ENCODE peak calls at places on chromosomes 2 and 18, in seven cellular contexts. One of them, this sample, is unnamed.

GRCh38 chr2:217900780-217901360 is 101.9 kb downstream of the TNS1 start:
- DNase-seq in right cardiac atrium: no peak
- DNase-seq in esophagus muscularis mucosa: no peak
- DNase-seq in transverse colon: no peak
- DNase-seq in naive thymus-derived CD4-positive, alpha-beta T cell: no peak
- DNase-seq in ovary: no peak
- DNase-seq in A673: no peak
- DNase-seq in this sample: no peak

GRCh38 chr2:148013879-148014278 is 6.7 kb downstream of the ORC4 start:
- DNase-seq in naive thymus-derived CD4-positive, alpha-beta T cell: no peak
- DNase-seq in A673: no peak
- DNase-seq in right cardiac atrium: no peak
- DNase-seq in ovary: no peak
- DNase-seq in transverse colon: no peak
- DNase-seq in esophagus muscularis mucosa: no peak
- DNase-seq in this sample: no peak

GRCh38 chr2:64222351-64222750 is 78.1 kb upstream of the PELI1 start:
- DNase-seq in A673: no peak
- DNase-seq in right cardiac atrium: no peak
- DNase-seq in esophagus muscularis mucosa: no peak
- DNase-seq in ovary: no peak
- DNase-seq in transverse colon: no peak
- DNase-seq in naive thymus-derived CD4-positive, alpha-beta T cell: no peak
- DNase-seq in this sample: no peak

GRCh38 chr18:59801576-59801975 is 98.2 kb upstream of the PMAIP1 start:
- DNase-seq in ovary: no peak
- DNase-seq in transverse colon: no peak
- DNase-seq in A673: no peak
- DNase-seq in naive thymus-derived CD4-positive, alpha-beta T cell: no peak
- DNase-seq in esophagus muscularis mucosa: no peak
- DNase-seq in right cardiac atrium: no peak
- DNase-seq in this sample: no peak

GRCh38 chr2:10721344-10722251 is at the start of gene ATP6V1C2:
- DNase-seq in ovary: no peak
- DNase-seq in naive thymus-derived CD4-positive, alpha-beta T cell: no peak
- DNase-seq in right cardiac atrium: peak; percentile 54
- DNase-seq in A673: no peak
- DNase-seq in esophagus muscularis mucosa: no peak
- DNase-seq in transverse colon: peak; percentile 78
- DNase-seq in this sample: peak; percentile 82

GRCh38 chr18:10320848-10321247 is 133.6 kb upstream of the APCDD1 start:
- DNase-seq in ovary: no peak
- DNase-seq in naive thymus-derived CD4-positive, alpha-beta T cell: no peak
- DNase-seq in esophagus muscularis mucosa: no peak
- DNase-seq in right cardiac atrium: no peak
- DNase-seq in A673: no peak
- DNase-seq in transverse colon: no peak
- DNase-seq in this sample: no peak

GRCh38 chr2:176114120-176114929 is 2.3 kb upstream of the HOXD10 start:
- DNase-seq in transverse colon: no peak
- DNase-seq in naive thymus-derived CD4-positive, alpha-beta T cell: no peak
- DNase-seq in ovary: no peak
- DNase-seq in esophagus muscularis mucosa: no peak
- DNase-seq in A673: peak; percentile 34
- DNase-seq in right cardiac atrium: no peak
- DNase-seq in this sample: no peak

GRCh38 chr2:48948400-48949110 is 193.0 kb upstream of the LHCGR start:
- DNase-seq in right cardiac atrium: no peak
- DNase-seq in transverse colon: no peak
- DNase-seq in esophagus muscularis mucosa: peak; percentile 83
- DNase-seq in naive thymus-derived CD4-positive, alpha-beta T cell: no peak
- DNase-seq in ovary: no peak
- DNase-seq in A673: no peak
- DNase-seq in this sample: no peak

GRCh38 chr18:11052800-11053199 is 96.6 kb downstream of the PIEZO2 start:
- DNase-seq in naive thymus-derived CD4-positive, alpha-beta T cell: no peak
- DNase-seq in ovary: no peak
- DNase-seq in right cardiac atrium: no peak
- DNase-seq in esophagus muscularis mucosa: no peak
- DNase-seq in A673: no peak
- DNase-seq in transverse colon: no peak
- DNase-seq in this sample: no peak

GRCh38 chr2:101418704-101419663 is 31.7 kb upstream of the CREG2 start:
- DNase-seq in esophagus muscularis mucosa: no peak
- DNase-seq in transverse colon: peak; percentile 44
- DNase-seq in A673: peak; percentile 73
- DNase-seq in ovary: peak; percentile 60
- DNase-seq in right cardiac atrium: peak; percentile 58
- DNase-seq in naive thymus-derived CD4-positive, alpha-beta T cell: peak; percentile 71
- DNase-seq in this sample: peak; percentile 74

GRCh38 chr18:61676763-61677434 is 215.9 kb downstream of the RNF152 start:
- DNase-seq in esophagus muscularis mucosa: no peak
- DNase-seq in naive thymus-derived CD4-positive, alpha-beta T cell: no peak
- DNase-seq in ovary: no peak
- DNase-seq in right cardiac atrium: no peak
- DNase-seq in A673: no peak
- DNase-seq in transverse colon: no peak
- DNase-seq in this sample: no peak

GRCh38 chr2:88283886-88284511 is 113.9 kb downstream of the THNSL2 start:
- DNase-seq in transverse colon: no peak
- DNase-seq in ovary: no peak
- DNase-seq in A673: no peak
- DNase-seq in naive thymus-derived CD4-positive, alpha-beta T cell: no peak
- DNase-seq in esophagus muscularis mucosa: no peak
- DNase-seq in right cardiac atrium: peak; percentile 25
- DNase-seq in this sample: no peak

GRCh38 chr2:36461039-36461681 is 105.6 kb downstream of the CRIM1 start:
- DNase-seq in right cardiac atrium: no peak
- DNase-seq in A673: peak; percentile 90
- DNase-seq in naive thymus-derived CD4-positive, alpha-beta T cell: no peak
- DNase-seq in ovary: no peak
- DNase-seq in transverse colon: no peak
- DNase-seq in esophagus muscularis mucosa: peak; percentile 62
- DNase-seq in this sample: no peak

GRCh38 chr18:56901919-56902318 is 245.0 kb upstream of the BOD1L2 start:
- DNase-seq in A673: no peak
- DNase-seq in right cardiac atrium: no peak
- DNase-seq in ovary: no peak
- DNase-seq in transverse colon: no peak
- DNase-seq in naive thymus-derived CD4-positive, alpha-beta T cell: no peak
- DNase-seq in esophagus muscularis mucosa: no peak
- DNase-seq in this sample: no peak

GRCh38 chr2:63023444-63023843 is 27.2 kb upstream of the OTX1 start:
- DNase-seq in naive thymus-derived CD4-positive, alpha-beta T cell: no peak
- DNase-seq in A673: peak; percentile 84
- DNase-seq in transverse colon: no peak
- DNase-seq in esophagus muscularis mucosa: no peak
- DNase-seq in right cardiac atrium: no peak
- DNase-seq in ovary: no peak
- DNase-seq in this sample: peak; percentile 58

GRCh38 chr2:220365023-220365422 is 737.6 kb downstream of the SLC4A3 start:
- DNase-seq in naive thymus-derived CD4-positive, alpha-beta T cell: no peak
- DNase-seq in right cardiac atrium: no peak
- DNase-seq in A673: no peak
- DNase-seq in transverse colon: no peak
- DNase-seq in esophagus muscularis mucosa: no peak
- DNase-seq in ovary: no peak
- DNase-seq in this sample: no peak

GRCh38 chr18:9792565-9793226 is 84.6 kb downstream of the RAB31 start:
- DNase-seq in esophagus muscularis mucosa: no peak
- DNase-seq in transverse colon: no peak
- DNase-seq in A673: peak; percentile 28
- DNase-seq in ovary: no peak
- DNase-seq in right cardiac atrium: peak; percentile 62
- DNase-seq in naive thymus-derived CD4-positive, alpha-beta T cell: no peak
- DNase-seq in this sample: peak; percentile 63

GRCh38 chr18:62558015-62558663 is 35.3 kb downstream of the ZCCHC2 start:
- DNase-seq in transverse colon: no peak
- DNase-seq in ovary: no peak
- DNase-seq in right cardiac atrium: no peak
- DNase-seq in esophagus muscularis mucosa: no peak
- DNase-seq in A673: no peak
- DNase-seq in naive thymus-derived CD4-positive, alpha-beta T cell: no peak
- DNase-seq in this sample: no peak

GRCh38 chr18:57803119-57803969 is at the start of gene ATP8B1:
- DNase-seq in A673: peak; percentile 57
- DNase-seq in esophagus muscularis mucosa: no peak
- DNase-seq in naive thymus-derived CD4-positive, alpha-beta T cell: no peak
- DNase-seq in ovary: peak; percentile 59
- DNase-seq in transverse colon: peak; percentile 96
- DNase-seq in right cardiac atrium: peak; percentile 93
- DNase-seq in this sample: peak; percentile 32

GRCh38 chr2:183455056-183455455 is 330.8 kb downstream of the NUP35 start:
- DNase-seq in naive thymus-derived CD4-positive, alpha-beta T cell: no peak
- DNase-seq in A673: no peak
- DNase-seq in ovary: no peak
- DNase-seq in transverse colon: no peak
- DNase-seq in right cardiac atrium: no peak
- DNase-seq in esophagus muscularis mucosa: no peak
- DNase-seq in this sample: no peak

DNA sequence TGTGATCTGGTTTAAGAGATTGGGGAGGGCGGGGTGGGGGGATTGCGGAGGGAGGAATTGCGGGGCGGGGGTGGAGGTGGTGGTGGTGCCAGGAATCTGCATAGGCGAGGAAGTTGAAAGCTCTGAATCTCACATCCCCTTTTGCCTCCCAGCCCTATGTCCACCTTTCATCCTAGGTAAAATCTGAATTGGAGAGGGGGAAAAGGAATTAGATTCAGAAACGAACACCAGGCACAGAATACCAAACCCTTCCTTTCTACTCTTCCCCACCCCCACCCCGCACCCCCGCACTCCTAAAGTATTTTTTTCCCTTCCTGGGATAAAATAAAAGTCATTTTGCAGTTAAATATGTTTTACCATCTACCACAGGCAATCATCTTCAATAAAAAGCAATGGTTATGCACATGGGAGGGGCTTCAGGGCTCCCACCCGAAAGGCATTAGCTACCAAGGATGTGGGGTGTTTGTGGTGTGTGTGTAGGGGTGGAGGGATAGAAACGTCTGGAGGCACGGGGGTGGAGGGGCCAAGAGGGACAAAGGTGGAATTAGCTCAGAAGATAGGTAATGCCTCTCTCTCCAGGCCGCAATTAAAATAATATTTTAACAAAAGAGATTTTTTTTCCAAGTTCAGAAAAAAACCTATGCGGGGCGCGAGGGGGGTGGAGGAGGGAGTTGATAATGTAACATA is 1.8 kb downstream of the IGFBP5 start:
- DNase-seq in naive thymus-derived CD4-positive, alpha-beta T cell: no peak
- DNase-seq in transverse colon: no peak
- DNase-seq in ovary: no peak
- DNase-seq in A673: peak; percentile 33
- DNase-seq in right cardiac atrium: no peak
- DNase-seq in esophagus muscularis mucosa: no peak
- DNase-seq in this sample: peak; percentile 50
- H3K4me1 ChIP-seq in naive thymus-derived CD4-positive, alpha-beta T cell: peaks cover 28% of the 10 kb centered on the region
- H3K4me1 ChIP-seq in transverse colon: no peaks in the 10 kb centered on the region
- H3K4me1 ChIP-seq in ovary: peaks cover 20% of the 10 kb centered on the region
- H3K4me1 ChIP-seq in A673: peaks cover 49% of the 10 kb centered on the region
- H3K4me1 ChIP-seq in right cardiac atrium: peaks cover 13% of the 10 kb centered on the region
- H3K4me1 ChIP-seq in esophagus muscularis mucosa: peaks cover 54% of the 10 kb centered on the region
- H3K4me1 ChIP-seq in this sample: peaks cover 44% of the 10 kb centered on the region

GRCh38 chr2:105806994-105807393 is 62.3 kb downstream of the NCK2 start:
- DNase-seq in A673: no peak
- DNase-seq in esophagus muscularis mucosa: no peak
- DNase-seq in naive thymus-derived CD4-positive, alpha-beta T cell: no peak
- DNase-seq in ovary: no peak
- DNase-seq in transverse colon: no peak
- DNase-seq in right cardiac atrium: no peak
- DNase-seq in this sample: no peak
- H3K4me1 ChIP-seq in A673: peaks cover 17% of the 10 kb centered on the region
- H3K4me1 ChIP-seq in esophagus muscularis mucosa: peaks cover 36% of the 10 kb centered on the region
- H3K4me1 ChIP-seq in naive thymus-derived CD4-positive, alpha-beta T cell: peaks cover 88% of the 10 kb centered on the region
- H3K4me1 ChIP-seq in ovary: peaks cover 10% of the 10 kb centered on the region
- H3K4me1 ChIP-seq in transverse colon: peaks cover 35% of the 10 kb centered on the region
- H3K4me1 ChIP-seq in right cardiac atrium: peaks cover 6% of the 10 kb centered on the region
- H3K4me1 ChIP-seq in this sample: peaks cover 23% of the 10 kb centered on the region

DNA sequence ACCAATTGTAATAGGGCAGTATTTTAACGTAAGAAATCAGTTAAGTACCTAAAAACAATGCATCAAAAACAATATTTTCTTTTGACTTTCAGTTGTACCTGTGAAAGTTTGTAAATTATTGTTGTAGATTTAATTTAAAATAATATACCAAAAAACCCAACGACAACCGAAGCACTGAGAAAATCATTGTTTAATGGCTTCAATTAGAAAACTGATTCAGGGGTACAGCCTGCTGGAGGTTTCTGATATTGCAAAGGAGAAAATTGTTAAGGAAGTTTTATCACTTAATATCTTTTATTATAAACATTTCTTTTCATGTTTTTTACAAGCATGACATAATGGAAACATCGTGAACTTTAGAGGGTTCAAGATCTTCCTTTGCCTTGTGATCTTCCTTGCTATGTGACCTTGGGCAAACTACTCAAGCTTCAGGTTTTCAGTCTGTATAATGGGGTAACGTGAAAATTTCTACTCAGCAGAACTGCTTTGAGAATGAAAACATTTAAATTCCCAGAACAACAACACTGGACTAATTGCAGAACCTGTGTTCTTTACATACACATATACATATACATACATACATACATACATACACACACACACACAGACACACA is 76.3 kb upstream of the GLS start:
- DNase-seq in A673: peak; percentile 43
- DNase-seq in esophagus muscularis mucosa: no peak
- DNase-seq in ovary: no peak
- DNase-seq in transverse colon: no peak
- DNase-seq in naive thymus-derived CD4-positive, alpha-beta T cell: peak; percentile 9
- DNase-seq in right cardiac atrium: no peak
- DNase-seq in this sample: no peak
- H3K4me1 ChIP-seq in A673: peaks cover 5% of the 10 kb centered on the region
- H3K4me1 ChIP-seq in esophagus muscularis mucosa: no peaks in the 10 kb centered on the region
- H3K4me1 ChIP-seq in ovary: no peaks in the 10 kb centered on the region
- H3K4me1 ChIP-seq in transverse colon: peaks cover under 1% of the 10 kb centered on the region
- H3K4me1 ChIP-seq in naive thymus-derived CD4-positive, alpha-beta T cell: no peaks in the 10 kb centered on the region
- H3K4me1 ChIP-seq in right cardiac atrium: no peaks in the 10 kb centered on the region
- H3K4me1 ChIP-seq in this sample: no peaks in the 10 kb centered on the region

DNA sequence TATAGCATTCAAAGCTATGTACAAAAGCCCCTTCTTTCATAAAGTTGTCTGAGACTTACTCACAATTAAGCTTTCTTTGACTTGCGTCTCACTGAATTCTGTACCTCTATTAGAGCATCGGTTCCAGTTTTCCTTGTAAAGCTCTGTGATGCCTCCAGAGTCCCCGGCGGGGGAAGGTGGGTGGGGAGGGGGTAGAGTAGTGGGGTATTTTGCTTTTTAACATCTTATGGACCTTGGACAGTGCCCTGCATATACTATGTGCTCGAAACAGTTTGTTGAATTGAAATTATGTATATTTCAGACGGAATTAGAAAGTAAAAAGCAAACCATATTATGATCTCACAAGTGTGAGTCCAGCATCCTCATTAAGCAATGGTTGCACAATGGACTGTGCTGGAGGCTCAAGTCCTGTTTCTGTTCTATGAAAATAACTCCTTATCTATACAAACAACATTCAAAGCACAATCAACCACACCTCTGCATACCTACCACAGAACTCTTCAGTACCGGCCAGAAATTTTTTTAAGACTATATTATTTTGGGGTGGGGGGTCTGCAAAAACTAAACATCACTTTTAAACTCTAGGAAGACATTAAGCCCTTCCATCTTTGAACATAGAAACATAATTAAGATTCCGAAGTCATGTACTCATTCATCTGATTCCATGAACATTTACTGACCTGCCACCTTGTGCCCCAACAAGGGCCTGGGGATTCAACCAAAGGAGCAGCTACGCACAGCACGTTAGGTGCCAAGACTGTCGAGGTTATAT is 940 bp downstream of the STAT1 start:
- DNase-seq in transverse colon: no peak
- DNase-seq in right cardiac atrium: no peak
- DNase-seq in naive thymus-derived CD4-positive, alpha-beta T cell: no peak
- DNase-seq in ovary: no peak
- DNase-seq in A673: no peak
- DNase-seq in esophagus muscularis mucosa: no peak
- DNase-seq in this sample: no peak
- H3K4me1 ChIP-seq in transverse colon: peaks cover 18% of the 10 kb centered on the region
- H3K4me1 ChIP-seq in right cardiac atrium: peaks cover 6% of the 10 kb centered on the region
- H3K4me1 ChIP-seq in naive thymus-derived CD4-positive, alpha-beta T cell: peaks cover 48% of the 10 kb centered on the region
- H3K4me1 ChIP-seq in ovary: peaks cover 20% of the 10 kb centered on the region
- H3K4me1 ChIP-seq in A673: peaks cover 6% of the 10 kb centered on the region
- H3K4me1 ChIP-seq in esophagus muscularis mucosa: peaks cover 22% of the 10 kb centered on the region
- H3K4me1 ChIP-seq in this sample: peaks cover 8% of the 10 kb centered on the region

This sample was measured in HAP-1.